ENCODE peak calls at places on chromosomes 4 and X, in ten cellular contexts. L is HL-60, G is H1, R is stomach, T is GM12892, F is GM23338, Y is SK-N-MC, K is transverse colon, Z is upper lobe of left lung, H is spleen. C is an unnamed sample.
A peak's percentile ranks its signal among the peaks of the same experiment; 100 is the strongest.

GRCh38 chr4:53514509-53514908 is 76.8 kb downstream of the LNX1 start:
- DNase-seq in L (no peak), G (no peak), R (no peak), T (no peak), F (no peak), Y (no peak), K (no peak), Z (no peak), H (no peak), C (no peak)

GRCh38 chr4:151403656-151404055 is 5.3 kb upstream of the FHIP1A start:
- DNase-seq in L (peak; percentile 52), G (no peak), R (no peak), T (no peak), F (no peak), Y (no peak), K (no peak), Z (no peak), H (no peak), C (no peak)

GRCh38 chr4:3016839-3017410 is 53.6 kb downstream of the GRK4 start:
- DNase-seq in L (no peak), G (no peak), R (no peak), T (no peak), F (no peak), Y (no peak), K (no peak), Z (no peak), H (no peak), C (no peak)

GRCh38 chr4:6128221-6128871 is 72.0 kb downstream of the JAKMIP1 start:
- DNase-seq in L (no peak), G (no peak), R (no peak), T (no peak), F (no peak), Y (no peak), K (no peak), Z (no peak), H (peak; percentile 66), C (no peak)

GRCh38 chr4:146643812-146644401 is 5.2 kb downstream of the POU4F2 start:
- DNase-seq in L (no peak), G (no peak), R (no peak), T (no peak), F (peak; percentile 82), Y (no peak), K (no peak), Z (no peak), H (no peak), C (no peak)

GRCh38 chr4:111464251-111465045 is 680.8 kb upstream of the FAM241A start:
- DNase-seq in L (no peak), G (no peak), R (no peak), T (no peak), F (no peak), Y (no peak), K (no peak), Z (no peak), H (no peak), C (no peak)

GRCh38 chr4:91243132-91243531 is 1060.6 kb upstream of the GRID2 start:
- DNase-seq in L (no peak), G (no peak), R (no peak), T (no peak), F (no peak), Y (no peak), K (no peak), Z (no peak), H (no peak), C (no peak)

GRCh38 chr4:106795326-106795725 is 240.8 kb downstream of the DKK2 start:
- DNase-seq in L (no peak), G (no peak), R (no peak), T (no peak), F (no peak), Y (no peak), K (no peak), Z (no peak), H (no peak), C (no peak)

GRCh38 chr4:55173580-55173979 is 48.2 kb upstream of the KDR start:
- DNase-seq in L (no peak), G (no peak), R (no peak), T (no peak), F (no peak), Y (no peak), K (no peak), Z (no peak), H (no peak), C (no peak)

GRCh38 chr4:74635074-74635473 is 159.2 kb downstream of the BTC start:
- DNase-seq in L (no peak), G (no peak), R (no peak), T (no peak), F (no peak), Y (no peak), K (no peak), Z (no peak), H (no peak), C (no peak)

GRCh38 chr4:111631157-111631999 is 513.9 kb upstream of the FAM241A start:
- DNase-seq in L (no peak), G (no peak), R (no peak), T (no peak), F (peak; percentile 51), Y (peak; percentile 85), K (no peak), Z (no peak), H (no peak), C (no peak)

GRCh38 chrX:63250253-63250868 is 100.8 kb downstream of the SPIN4 start:
- DNase-seq in L (peak; percentile 68), G (no peak), R (peak; percentile 26), T (no peak), F (peak; percentile 81), Y (peak; percentile 56), K (peak; percentile 17), Z (no peak), H (no peak), C (no peak)

GRCh38 chr4:183746305-183747229 is 87.5 kb downstream of the TRAPPC11 start:
- DNase-seq in L (no peak), G (no peak), R (no peak), T (no peak), F (no peak), Y (no peak), K (no peak), Z (peak; percentile 74), H (no peak), C (no peak)

GRCh38 chrX:64975989-64976672 is at the start of gene ZC4H2:
- DNase-seq in L (peak; percentile 77), G (peak; percentile 56), R (peak; percentile 75), T (peak; percentile 38), F (peak; percentile 86), Y (peak; percentile 18), K (peak; percentile 80), Z (no peak), H (peak; percentile 90), C (no peak)
- TF ChIP-seq POLR2AphosphoS5 in L (no peak), G (no peak), R (no peak), T (no peak), F (peak; percentile 50), Y (no peak), K (no peak), Z (no peak), H (peak; percentile 47), C (peak; percentile 31)

GRCh38 chrX:106802063-106802387 is 448 bp upstream of the TBC1D8B start:
- DNase-seq in L (no peak), G (no peak), R (no peak), T (no peak), F (peak; percentile 8), Y (no peak), K (no peak), Z (no peak), H (no peak), C (no peak)

GRCh38 chrX:106802388-106803275 is at the start of gene TBC1D8B:
- DNase-seq in L (no peak), G (peak; percentile 55), R (peak; percentile 83), T (peak; percentile 6), F (peak; percentile 85), Y (peak; percentile 75), K (peak; percentile 80), Z (peak; percentile 22), H (peak; percentile 75), C (no peak)
- TF ChIP-seq POLR2AphosphoS5 in L (no peak), G (no peak), R (peak; percentile 60), T (no peak), F (peak; percentile 62), Y (peak; percentile 70), K (peak; percentile 62), Z (peak; percentile 17), H (no peak), C (peak; percentile 66)

GRCh38 chrX:74422029-74422352 is 698 bp downstream of the SLC16A2 start:
- DNase-seq in L (no peak), G (no peak), R (no peak), T (no peak), F (peak; percentile 9), Y (no peak), K (no peak), Z (no peak), H (no peak), C (no peak)

GRCh38 chrX:74419861-74420193 is 1.5 kb upstream of the SLC16A2 start:
- DNase-seq in L (no peak), G (no peak), R (no peak), T (no peak), F (peak; percentile 17), Y (no peak), K (no peak), Z (no peak), H (no peak), C (no peak)

GRCh38 chrX:74422576-74423288 is 1.4 kb downstream of the SLC16A2 start:
- DNase-seq in L (no peak), G (peak; percentile 70), R (peak; percentile 59), T (no peak), F (peak; percentile 65), Y (no peak), K (peak; percentile 35), Z (peak; percentile 88), H (peak; percentile 80), C (no peak)

GRCh38 chrX:74421181-74422028 is at the start of gene SLC16A2:
- DNase-seq in L (peak; percentile 24), G (peak; percentile 60), R (peak; percentile 52), T (no peak), F (peak; percentile 60), Y (no peak), K (peak; percentile 57), Z (peak; percentile 88), H (peak; percentile 80), C (no peak)

GRCh38 chrX:74420194-74421035 is 878 bp upstream of the SLC16A2 start:
- DNase-seq in L (no peak), G (peak; percentile 68), R (peak; percentile 64), T (no peak), F (peak; percentile 84), Y (no peak), K (peak; percentile 57), Z (peak; percentile 88), H (peak; percentile 82), C (no peak)
- TF ChIP-seq POLR2AphosphoS5 in L (no peak), G (no peak), R (peak; percentile 27), T (no peak), F (peak; percentile 34), Y (no peak), K (peak; percentile 2), Z (no peak), H (peak; percentile 62), C (no peak)

GRCh38 chrX:150955590-150955989 is 27.5 kb upstream of the HMGB3 start:
- DNase-seq in L (no peak), G (no peak), R (no peak), T (no peak), F (no peak), Y (no peak), K (no peak), Z (no peak), H (no peak), C (no peak)
- TF ChIP-seq POLR2AphosphoS5 in L (no peak), G (no peak), R (no peak), T (no peak), F (no peak), Y (no peak), K (no peak), Z (no peak), H (no peak), C (no peak)